ENCODE peak calls at places on chromosomes 16 and 17, in seven cellular contexts. H is H9, C is IMR-90, T is H1, V is neuronal stem cell, W is mesenchymal stem cell, S is trophoblast cell. A is an unnamed sample.

GRCh38 chr17:67628580-67629013 is 89.1 kb upstream of the NOL11 start:
- DNase-seq in H (peak; percentile 78), C (no peak), T (peak; percentile 29), V (no peak), W (peak; percentile 11), S (no peak), A (peak; percentile 51)

GRCh38 chr17:31511176-31511540 is 119.7 kb downstream of the RAB11FIP4 start:
- DNase-seq in H (no peak), C (no peak), T (no peak), V (no peak), W (no peak), S (no peak), A (no peak)

GRCh38 chr16:70725024-70725911 is 39.4 kb upstream of the MTSS2 start:
- DNase-seq in H (no peak), C (no peak), T (no peak), V (no peak), W (no peak), S (no peak), A (no peak)

GRCh38 chr17:2954898-2955445 is 108.4 kb downstream of the OR1D5 start:
- DNase-seq in H (no peak), C (peak; percentile 97), T (no peak), V (no peak), W (peak; percentile 94), S (peak; percentile 94), A (peak; percentile 50)

GRCh38 chr17:78257810-78258322 is 26.4 kb downstream of the TMEM235 start:
- DNase-seq in H (no peak), C (peak; percentile 13), T (no peak), V (no peak), W (peak; percentile 82), S (peak; percentile 10), A (no peak)

GRCh38 chr16:47523342-47524006 is 62.3 kb downstream of the PHKB start:
- DNase-seq in H (no peak), C (no peak), T (no peak), V (no peak), W (no peak), S (no peak), A (peak; percentile 16)

GRCh38 chr17:77036841-77037381 is 103.9 kb upstream of the SEC14L1 start:
- DNase-seq in H (no peak), C (no peak), T (no peak), V (no peak), W (no peak), S (peak; percentile 99), A (no peak)

GRCh38 chr17:65771704-65772103 is 210.3 kb upstream of the AXIN2 start:
- DNase-seq in H (no peak), C (no peak), T (no peak), V (no peak), W (no peak), S (no peak), A (no peak)

GRCh38 chr16:2779151-2779920 is 2.3 kb upstream of the ELOB start:
- DNase-seq in H (peak; percentile 33), C (no peak), T (no peak), V (no peak), W (no peak), S (no peak), A (no peak)

GRCh38 chr17:17018021-17018441 is 24.2 kb upstream of the MPRIP start:
- DNase-seq in H (no peak), C (no peak), T (no peak), V (no peak), W (no peak), S (no peak), A (no peak)

GRCh38 chr17:48047741-48048320 is 328 bp upstream of the NFE2L1 start:
- DNase-seq in H (peak; percentile 100), C (peak; percentile 100), T (peak; percentile 96), V (peak; percentile 99), W (peak; percentile 100), S (peak; percentile 99), A (peak; percentile 100)

GRCh38 chr17:48044851-48045250 is 3.3 kb upstream of the NFE2L1 start:
- DNase-seq in H (no peak), C (no peak), T (no peak), V (no peak), W (no peak), S (no peak), A (no peak)

GRCh38 chr17:48047113-48047740 is 932 bp upstream of the NFE2L1 start:
- DNase-seq in H (no peak), C (no peak), T (no peak), V (no peak), W (no peak), S (no peak), A (no peak)

GRCh38 chr17:48045270-48046001 is 2.7 kb upstream of the NFE2L1 start:
- DNase-seq in H (no peak), C (no peak), T (no peak), V (no peak), W (peak; percentile 76), S (no peak), A (no peak)

GRCh38 chr17:48046296-48046695 is 1.9 kb upstream of the NFE2L1 start:
- DNase-seq in H (no peak), C (no peak), T (no peak), V (no peak), W (no peak), S (no peak), A (no peak)
- H3K9ac ChIP-seq in H (no peak overlapping the region), C (no peak overlapping the region), T (no peak overlapping the region), V (no peak overlapping the region), W (peak overlapping the region; percentile 91), S (no peak overlapping the region), A (no peak overlapping the region)

DNA sequence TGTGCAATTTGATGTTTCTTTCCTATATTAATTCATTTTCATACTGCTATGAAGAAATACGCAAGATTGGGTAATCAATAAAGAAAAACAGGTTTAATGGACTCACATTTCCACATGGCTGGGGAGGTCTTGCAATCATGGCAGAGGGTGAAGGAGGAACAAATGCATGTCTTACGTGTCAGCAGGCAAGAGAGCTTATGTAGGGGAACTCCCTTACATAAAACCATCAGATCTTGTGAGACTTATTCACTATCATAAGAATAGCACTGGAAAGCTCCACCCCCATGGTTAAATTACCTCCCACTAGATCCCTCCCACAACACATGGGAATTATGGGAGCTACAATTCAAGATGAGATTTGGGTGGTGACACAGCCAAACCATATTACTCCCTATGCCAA is 418.9 kb upstream of the MAF start:
- DNase-seq in H (no peak), C (no peak), T (no peak), V (no peak), W (no peak), S (no peak), A (no peak)
- H2BK120ac ChIP-seq in H (no peak overlapping the region), C (no peak overlapping the region), T (no peak overlapping the region), V (no peak overlapping the region), W (no peak overlapping the region), S (no peak overlapping the region), A (no peak overlapping the region)

DNA sequence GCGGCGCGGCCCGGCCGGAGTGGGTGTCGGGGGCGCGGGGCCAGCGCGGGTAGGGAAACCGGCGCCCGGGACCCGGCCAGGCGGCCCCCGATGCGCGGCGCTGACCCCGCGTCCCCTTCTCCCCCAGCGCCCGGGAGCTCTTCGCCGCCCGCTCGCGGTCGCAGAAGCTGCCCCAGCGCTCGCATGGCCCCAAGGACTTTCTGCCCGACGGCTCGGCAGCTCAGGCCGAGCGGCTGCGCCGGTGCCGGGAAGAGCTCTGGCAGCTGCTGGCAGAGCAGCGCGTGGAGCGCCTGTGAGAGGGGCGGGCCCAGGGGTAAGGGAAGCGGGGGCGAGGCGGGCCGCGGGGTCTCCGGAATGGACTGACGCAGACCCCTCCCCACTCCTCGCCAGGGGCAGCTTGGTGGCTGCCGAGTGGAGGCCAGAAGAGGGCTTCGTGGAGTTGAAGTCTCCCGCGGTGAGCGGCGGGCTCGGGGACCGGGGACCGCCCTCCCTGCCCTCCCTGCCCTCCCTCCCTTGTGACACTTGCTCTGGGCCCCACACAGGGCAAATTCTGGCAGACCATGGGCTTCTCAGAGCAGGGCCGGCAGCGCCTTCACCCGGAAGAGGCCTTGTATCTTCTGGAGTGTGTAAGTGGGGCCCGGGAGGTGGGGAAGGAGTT is 420 bp downstream of the TSEN54 start:
- DNase-seq in H (no peak), C (no peak), T (no peak), V (peak; percentile 50), W (peak; percentile 41), S (no peak), A (peak; percentile 60)
- H3K27ac ChIP-seq in H (no peak overlapping the region), C (peak overlapping the region; percentile 32), T (no peak overlapping the region), V (peak overlapping the region; percentile 41), W (no peak overlapping the region), S (peak overlapping the region; percentile 49), A (peak overlapping the region; percentile 40)

GRCh38 chr17:48628641-48629410 is 2.7 kb upstream of the HOXB9 start:
- DNase-seq in H (peak; percentile 20), C (no peak), T (no peak), V (no peak), W (no peak), S (no peak), A (peak; percentile 1)
- H3K9ac ChIP-seq in H (no peak overlapping the region), C (no peak overlapping the region), T (no peak overlapping the region), V (no peak overlapping the region), W (no peak overlapping the region), S (no peak overlapping the region), A (no peak overlapping the region)

DNA sequence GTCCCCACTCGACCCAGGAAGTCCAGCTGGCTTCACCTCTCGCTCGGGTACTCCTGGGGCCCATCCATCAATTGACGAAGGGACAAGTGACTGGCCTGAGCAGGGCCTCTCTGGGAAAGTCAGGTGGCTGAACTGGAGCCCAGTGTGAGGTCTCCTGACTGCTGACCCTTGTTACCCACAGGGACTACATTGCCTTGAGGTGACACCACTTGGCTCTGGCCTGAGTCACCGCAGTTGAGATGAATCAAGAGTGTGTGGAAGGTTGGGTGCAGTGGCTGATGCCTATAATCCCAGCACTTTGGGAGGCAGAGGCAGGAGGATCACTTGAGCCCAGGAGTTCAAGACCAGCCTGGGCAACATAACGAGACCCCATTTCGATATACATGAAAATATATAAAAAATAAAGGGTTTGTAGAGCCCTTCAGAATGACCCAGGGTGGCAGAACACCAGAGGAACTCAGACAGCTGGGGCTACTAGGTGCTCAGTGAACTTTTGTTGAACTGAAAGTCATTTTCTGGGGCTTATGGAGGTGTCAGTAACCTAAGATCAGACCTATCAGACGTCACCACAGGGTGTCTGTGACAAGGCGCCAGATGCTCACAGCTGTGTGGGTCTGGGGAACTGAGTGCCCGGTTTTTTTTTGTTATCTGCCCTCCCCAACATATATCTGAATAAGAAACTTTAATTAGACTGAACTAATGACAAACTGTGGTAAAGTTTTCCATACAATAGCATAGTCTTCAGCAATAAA is 14.8 kb upstream of the ZFP90 start:
- DNase-seq in H (no peak), C (no peak), T (no peak), V (no peak), W (no peak), S (no peak), A (peak; percentile 53)
- H2BK120ac ChIP-seq in H (no peak overlapping the region), C (no peak overlapping the region), T (no peak overlapping the region), V (no peak overlapping the region), W (no peak overlapping the region), S (no peak overlapping the region), A (no peak overlapping the region)

DNA sequence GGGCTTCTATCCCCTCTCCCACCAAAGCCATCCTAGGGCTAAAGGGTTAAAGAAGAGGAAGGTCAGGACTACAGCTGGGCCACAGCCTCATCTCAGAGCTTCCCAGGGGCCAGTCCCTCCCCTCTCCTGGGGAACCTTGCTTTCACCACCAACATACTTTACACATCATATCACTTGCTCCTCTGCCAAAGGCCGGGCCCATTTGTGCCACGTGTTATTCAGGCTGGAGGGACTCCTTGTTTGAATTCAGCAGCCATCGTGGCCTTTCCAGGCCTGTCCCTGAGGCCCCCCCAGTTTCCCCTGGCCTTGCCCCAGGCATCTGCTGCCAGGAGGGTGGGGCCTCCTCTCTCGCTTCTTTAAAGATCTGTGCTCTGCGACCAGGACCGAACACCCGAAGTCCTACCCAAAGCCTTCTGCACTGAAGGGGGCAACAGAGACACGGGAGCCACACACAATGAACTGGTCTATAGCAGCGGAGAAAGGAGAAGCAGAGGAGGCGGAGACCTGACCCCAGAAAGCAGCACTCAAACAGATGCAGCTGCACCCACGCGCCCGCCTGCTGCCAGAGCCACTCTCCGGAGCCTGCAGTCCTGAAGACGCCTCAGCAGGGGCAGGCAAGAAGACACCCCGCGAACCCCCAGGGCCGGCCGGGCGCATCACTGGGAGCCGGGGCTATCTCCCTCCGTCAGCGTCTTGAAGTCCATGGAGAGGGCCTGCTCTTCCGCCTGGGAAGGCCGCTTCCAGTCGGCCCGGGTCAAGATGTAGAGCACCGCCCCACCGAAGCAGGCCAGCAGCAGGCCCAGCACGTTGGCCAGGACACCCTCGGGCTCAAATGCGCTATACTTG is 12.1 kb downstream of the CYB561 start:
- DNase-seq in H (no peak), C (peak; percentile 92), T (no peak), V (no peak), W (peak; percentile 89), S (no peak), A (no peak)
- H3K27ac ChIP-seq in H (no peak overlapping the region), C (peak overlapping the region; percentile 61), T (no peak overlapping the region), V (no peak overlapping the region), W (peak overlapping the region; percentile 71), S (peak overlapping the region; percentile 42), A (peak overlapping the region; percentile 27)